ENCODE peak calls at places on chromosomes 6 and 20, in five cellular contexts. S is stimulated activated CD4-positive, alpha-beta T cell treated with anti-CD3 and anti-CD28 coated beads, Interleukin-4, amount 100 ng/mL, for 1 hour; I is GM13977; L is SHP77; U is activated CD8-positive, alpha-beta T cell treated with anti-CD3 and anti-CD28 coated beads, Interleukin-2, amount 10 ng/mL, durations not matched to agents 7 days and 5 days. V is an unnamed sample.

GRCh38 chr6:157228421-157229218 is 94.7 kb downstream of the TMEM242 start:
- DNase-seq in S (no peak), I (no peak), L (peak), U (no peak), V (no peak)

GRCh38 chr6:16783485-16783884 is 22.2 kb upstream of the ATXN1 start:
- DNase-seq in S (no peak), I (no peak), L (peak), U (no peak), V (no peak)

GRCh38 chr6:53892707-53893106 is 97.9 kb downstream of the LRRC1 start:
- DNase-seq in S (no peak), I (no peak), L (no peak), U (no peak), V (no peak)

GRCh38 chr6:106087548-106088325 is 1.6 kb downstream of the PRDM1 start:
- DNase-seq in S (no peak), I (no peak), L (no peak), U (no peak), V (no peak)

GRCh38 chr20:41392871-41393704 is 26.5 kb upstream of the EMILIN3 start:
- DNase-seq in S (no peak), I (no peak), L (no peak), U (no peak), V (no peak)

GRCh38 chr20:3900187-3900604 is 11.0 kb downstream of the PANK2 start:
- DNase-seq in S (no peak), I (no peak), L (no peak), U (no peak), V (no peak)

GRCh38 chr6:105900120-105900937 is 185.8 kb upstream of the PRDM1 start:
- DNase-seq in S (no peak), I (no peak), L (no peak), U (peak), V (no peak)

GRCh38 chr20:24917797-24918578 is 31.1 kb upstream of the CST7 start:
- DNase-seq in S (peak), I (peak), L (peak), U (peak), V (no peak)

GRCh38 chr20:58651823-58652605 is 931 bp downstream of the STX16 start:
- DNase-seq in S (peak), I (peak), L (peak), U (peak), V (peak)

GRCh38 chr6:164085086-164085485 is 670.6 kb downstream of the QKI start:
- DNase-seq in S (no peak), I (no peak), L (no peak), U (no peak), V (no peak)